ENCODE peak calls at places on chromosomes 12 and 14, in ten cellular contexts. One of them, this sample, is unnamed.

GRCh38 chr12:29519585-29520182 is 22.2 kb upstream of the OVCH1 start:
- DNase-seq in AG10803: peak
- DNase-seq in HEK293T: peak
- DNase-seq in NCI-H2171 treated with DMSO at 0.1 percent for 48 hours: peak
- DNase-seq in GM13977: peak
- DNase-seq in CD8-positive, alpha-beta memory T cell: no peak
- DNase-seq in BE2C: peak
- DNase-seq in MV-4-11: peak
- DNase-seq in activated naive CD4-positive, alpha-beta T cell: no peak
- DNase-seq in GM04504: peak
- DNase-seq in this sample: peak

GRCh38 chr14:22185191-22185590 is 403.8 kb downstream of the DAD1 start:
- DNase-seq in AG10803: no peak
- DNase-seq in HEK293T: no peak
- DNase-seq in NCI-H2171 treated with DMSO at 0.1 percent for 48 hours: no peak
- DNase-seq in GM13977: no peak
- DNase-seq in CD8-positive, alpha-beta memory T cell: no peak
- DNase-seq in BE2C: no peak
- DNase-seq in MV-4-11: no peak
- DNase-seq in activated naive CD4-positive, alpha-beta T cell: no peak
- DNase-seq in GM04504: no peak
- DNase-seq in this sample: no peak

GRCh38 chr14:65356327-65356836 is 56.1 kb upstream of the FUT8 start:
- DNase-seq in AG10803: peak
- DNase-seq in HEK293T: no peak
- DNase-seq in NCI-H2171 treated with DMSO at 0.1 percent for 48 hours: no peak
- DNase-seq in GM13977: no peak
- DNase-seq in CD8-positive, alpha-beta memory T cell: no peak
- DNase-seq in BE2C: no peak
- DNase-seq in MV-4-11: no peak
- DNase-seq in activated naive CD4-positive, alpha-beta T cell: no peak
- DNase-seq in GM04504: peak
- DNase-seq in this sample: no peak

GRCh38 chr14:96792003-96792402 is 5.2 kb upstream of the VRK1 start:
- DNase-seq in AG10803: no peak
- DNase-seq in HEK293T: no peak
- DNase-seq in NCI-H2171 treated with DMSO at 0.1 percent for 48 hours: no peak
- DNase-seq in GM13977: no peak
- DNase-seq in CD8-positive, alpha-beta memory T cell: no peak
- DNase-seq in BE2C: no peak
- DNase-seq in MV-4-11: no peak
- DNase-seq in activated naive CD4-positive, alpha-beta T cell: no peak
- DNase-seq in GM04504: no peak
- DNase-seq in this sample: no peak

GRCh38 chr12:103855896-103856657 is 15.0 kb upstream of the NT5DC3 start:
- DNase-seq in AG10803: no peak
- DNase-seq in HEK293T: no peak
- DNase-seq in NCI-H2171 treated with DMSO at 0.1 percent for 48 hours: no peak
- DNase-seq in GM13977: no peak
- DNase-seq in CD8-positive, alpha-beta memory T cell: no peak
- DNase-seq in BE2C: no peak
- DNase-seq in MV-4-11: no peak
- DNase-seq in activated naive CD4-positive, alpha-beta T cell: no peak
- DNase-seq in GM04504: no peak
- DNase-seq in this sample: no peak

GRCh38 chr12:3313655-3314305 is 177.2 kb upstream of the PRMT8 start:
- DNase-seq in AG10803: peak
- DNase-seq in HEK293T: peak
- DNase-seq in NCI-H2171 treated with DMSO at 0.1 percent for 48 hours: peak
- DNase-seq in GM13977: peak
- DNase-seq in CD8-positive, alpha-beta memory T cell: no peak
- DNase-seq in BE2C: peak
- DNase-seq in MV-4-11: no peak
- DNase-seq in activated naive CD4-positive, alpha-beta T cell: no peak
- DNase-seq in GM04504: no peak
- DNase-seq in this sample: peak

GRCh38 chr12:58148405-58148804 is 207.0 kb downstream of the ATP23 start:
- DNase-seq in AG10803: peak
- DNase-seq in HEK293T: no peak
- DNase-seq in NCI-H2171 treated with DMSO at 0.1 percent for 48 hours: peak
- DNase-seq in GM13977: no peak
- DNase-seq in CD8-positive, alpha-beta memory T cell: no peak
- DNase-seq in BE2C: peak
- DNase-seq in MV-4-11: no peak
- DNase-seq in activated naive CD4-positive, alpha-beta T cell: no peak
- DNase-seq in GM04504: peak
- DNase-seq in this sample: no peak

GRCh38 chr14:95220663-95221231 is 63.4 kb upstream of the DICER1 start:
- DNase-seq in AG10803: peak
- DNase-seq in HEK293T: no peak
- DNase-seq in NCI-H2171 treated with DMSO at 0.1 percent for 48 hours: no peak
- DNase-seq in GM13977: no peak
- DNase-seq in CD8-positive, alpha-beta memory T cell: no peak
- DNase-seq in BE2C: no peak
- DNase-seq in MV-4-11: no peak
- DNase-seq in activated naive CD4-positive, alpha-beta T cell: no peak
- DNase-seq in GM04504: no peak
- DNase-seq in this sample: no peak

GRCh38 chr12:71353607-71354006 is 86.0 kb upstream of the LGR5 start:
- DNase-seq in AG10803: no peak
- DNase-seq in HEK293T: no peak
- DNase-seq in NCI-H2171 treated with DMSO at 0.1 percent for 48 hours: no peak
- DNase-seq in GM13977: no peak
- DNase-seq in CD8-positive, alpha-beta memory T cell: no peak
- DNase-seq in BE2C: no peak
- DNase-seq in MV-4-11: no peak
- DNase-seq in activated naive CD4-positive, alpha-beta T cell: no peak
- DNase-seq in GM04504: no peak
- DNase-seq in this sample: no peak

GRCh38 chr12:119692410-119692809 is 24.5 kb downstream of the PRKAB1 start:
- DNase-seq in AG10803: peak
- DNase-seq in HEK293T: no peak
- DNase-seq in NCI-H2171 treated with DMSO at 0.1 percent for 48 hours: peak
- DNase-seq in GM13977: no peak
- DNase-seq in CD8-positive, alpha-beta memory T cell: no peak
- DNase-seq in BE2C: no peak
- DNase-seq in MV-4-11: no peak
- DNase-seq in activated naive CD4-positive, alpha-beta T cell: no peak
- DNase-seq in GM04504: no peak
- DNase-seq in this sample: no peak

GRCh38 chr12:47816646-47817271 is 2.9 kb downstream of the HDAC7 start:
- DNase-seq in AG10803: no peak
- DNase-seq in HEK293T: no peak
- DNase-seq in NCI-H2171 treated with DMSO at 0.1 percent for 48 hours: no peak
- DNase-seq in GM13977: no peak
- DNase-seq in CD8-positive, alpha-beta memory T cell: no peak
- DNase-seq in BE2C: peak
- DNase-seq in MV-4-11: no peak
- DNase-seq in activated naive CD4-positive, alpha-beta T cell: no peak
- DNase-seq in GM04504: no peak
- DNase-seq in this sample: no peak

GRCh38 chr14:35934499-35934898 is 108.4 kb downstream of the BRMS1L start:
- DNase-seq in AG10803: no peak
- DNase-seq in HEK293T: no peak
- DNase-seq in NCI-H2171 treated with DMSO at 0.1 percent for 48 hours: no peak
- DNase-seq in GM13977: no peak
- DNase-seq in CD8-positive, alpha-beta memory T cell: no peak
- DNase-seq in BE2C: no peak
- DNase-seq in MV-4-11: peak
- DNase-seq in activated naive CD4-positive, alpha-beta T cell: no peak
- DNase-seq in GM04504: no peak
- DNase-seq in this sample: no peak

GRCh38 chr12:20505056-20505455 is 136.7 kb downstream of the PDE3A start:
- DNase-seq in AG10803: peak
- DNase-seq in HEK293T: no peak
- DNase-seq in NCI-H2171 treated with DMSO at 0.1 percent for 48 hours: no peak
- DNase-seq in GM13977: no peak
- DNase-seq in CD8-positive, alpha-beta memory T cell: no peak
- DNase-seq in BE2C: no peak
- DNase-seq in MV-4-11: no peak
- DNase-seq in activated naive CD4-positive, alpha-beta T cell: no peak
- DNase-seq in GM04504: no peak
- DNase-seq in this sample: no peak

GRCh38 chr12:50662121-50662480 is 101.8 kb upstream of the ATF1 start:
- DNase-seq in AG10803: no peak
- DNase-seq in HEK293T: no peak
- DNase-seq in NCI-H2171 treated with DMSO at 0.1 percent for 48 hours: no peak
- DNase-seq in GM13977: no peak
- DNase-seq in CD8-positive, alpha-beta memory T cell: no peak
- DNase-seq in BE2C: no peak
- DNase-seq in MV-4-11: no peak
- DNase-seq in activated naive CD4-positive, alpha-beta T cell: no peak
- DNase-seq in GM04504: no peak
- DNase-seq in this sample: no peak

GRCh38 chr12:89288959-89289358 is 63.3 kb downstream of the DUSP6 start:
- DNase-seq in AG10803: no peak
- DNase-seq in HEK293T: no peak
- DNase-seq in NCI-H2171 treated with DMSO at 0.1 percent for 48 hours: no peak
- DNase-seq in GM13977: no peak
- DNase-seq in CD8-positive, alpha-beta memory T cell: no peak
- DNase-seq in BE2C: no peak
- DNase-seq in MV-4-11: no peak
- DNase-seq in activated naive CD4-positive, alpha-beta T cell: no peak
- DNase-seq in GM04504: no peak
- DNase-seq in this sample: no peak

GRCh38 chr14:43175896-43176295 is 1331.2 kb downstream of the FSCB start:
- DNase-seq in AG10803: no peak
- DNase-seq in HEK293T: no peak
- DNase-seq in NCI-H2171 treated with DMSO at 0.1 percent for 48 hours: no peak
- DNase-seq in GM13977: no peak
- DNase-seq in CD8-positive, alpha-beta memory T cell: no peak
- DNase-seq in BE2C: no peak
- DNase-seq in MV-4-11: no peak
- DNase-seq in activated naive CD4-positive, alpha-beta T cell: no peak
- DNase-seq in GM04504: no peak
- DNase-seq in this sample: no peak

GRCh38 chr14:103880334-103880985 is 33.1 kb upstream of the PPP1R13B start:
- DNase-seq in AG10803: peak
- DNase-seq in HEK293T: no peak
- DNase-seq in NCI-H2171 treated with DMSO at 0.1 percent for 48 hours: peak
- DNase-seq in GM13977: no peak
- DNase-seq in CD8-positive, alpha-beta memory T cell: peak
- DNase-seq in BE2C: no peak
- DNase-seq in MV-4-11: peak
- DNase-seq in activated naive CD4-positive, alpha-beta T cell: no peak
- DNase-seq in GM04504: peak
- DNase-seq in this sample: no peak